ENCODE peak calls at places on chromosomes 13 and 19, in eight cellular contexts. One of them, this sample, is unnamed.

GRCh38 chr19:20078696-20079095 is 896 bp downstream of the ZNF90 start:
- DNase-seq in GM12878: no peak
- DNase-seq in GM13976: no peak
- DNase-seq in cardiac fibroblast: peak; percentile 60
- DNase-seq in fibroblast of pulmonary artery: peak; percentile 55
- DNase-seq in AG04450: no peak
- DNase-seq in left ventricle myocardium inferior: peak; percentile 18
- DNase-seq in mesothelial cell of epicardium: peak; percentile 27
- DNase-seq in this sample: peak; percentile 67

GRCh38 chr19:10135551-10136334 is 16.0 kb upstream of the EIF3G start:
- DNase-seq in GM13976: no peak
- DNase-seq in GM12878: no peak
- DNase-seq in AG04450: no peak
- DNase-seq in mesothelial cell of epicardium: no peak
- DNase-seq in cardiac fibroblast: no peak
- DNase-seq in fibroblast of pulmonary artery: no peak
- DNase-seq in left ventricle myocardium inferior: no peak
- DNase-seq in this sample: no peak

GRCh38 chr19:13099073-13099999 is 3.3 kb downstream of the LYL1 start:
- DNase-seq in GM13976: peak; percentile 86
- DNase-seq in fibroblast of pulmonary artery: peak; percentile 37
- DNase-seq in cardiac fibroblast: peak; percentile 64
- DNase-seq in left ventricle myocardium inferior: peak; percentile 81
- DNase-seq in AG04450: no peak
- DNase-seq in mesothelial cell of epicardium: no peak
- DNase-seq in GM12878: no peak
- DNase-seq in this sample: peak; percentile 77

GRCh38 chr19:8363803-8364771 is at the start of gene ANGPTL4:
- DNase-seq in fibroblast of pulmonary artery: peak; percentile 88
- DNase-seq in mesothelial cell of epicardium: peak; percentile 31
- DNase-seq in GM13976: peak; percentile 78
- DNase-seq in cardiac fibroblast: peak; percentile 89
- DNase-seq in AG04450: no peak
- DNase-seq in left ventricle myocardium inferior: peak; percentile 77
- DNase-seq in GM12878: no peak
- DNase-seq in this sample: peak; percentile 90

GRCh38 chr13:113319371-113319770 is 22.3 kb downstream of the LAMP1 start:
- DNase-seq in mesothelial cell of epicardium: no peak
- DNase-seq in fibroblast of pulmonary artery: no peak
- DNase-seq in left ventricle myocardium inferior: no peak
- DNase-seq in AG04450: no peak
- DNase-seq in cardiac fibroblast: no peak
- DNase-seq in GM13976: no peak
- DNase-seq in GM12878: no peak
- DNase-seq in this sample: no peak

GRCh38 chr13:43191561-43191960 is 168.2 kb downstream of the DNAJC15 start:
- DNase-seq in AG04450: no peak
- DNase-seq in left ventricle myocardium inferior: no peak
- DNase-seq in mesothelial cell of epicardium: no peak
- DNase-seq in fibroblast of pulmonary artery: no peak
- DNase-seq in cardiac fibroblast: no peak
- DNase-seq in GM12878: no peak
- DNase-seq in GM13976: no peak
- DNase-seq in this sample: no peak

GRCh38 chr19:16571283-16571682 is 932 bp downstream of the SLC35E1 start:
- DNase-seq in GM12878: no peak
- DNase-seq in fibroblast of pulmonary artery: peak; percentile 18
- DNase-seq in GM13976: no peak
- DNase-seq in cardiac fibroblast: peak; percentile 48
- DNase-seq in mesothelial cell of epicardium: no peak
- DNase-seq in AG04450: no peak
- DNase-seq in left ventricle myocardium inferior: no peak
- DNase-seq in this sample: no peak

GRCh38 chr13:20607015-20607414 is 40.1 kb downstream of the IFT88 start:
- DNase-seq in left ventricle myocardium inferior: no peak
- DNase-seq in mesothelial cell of epicardium: no peak
- DNase-seq in fibroblast of pulmonary artery: no peak
- DNase-seq in GM13976: no peak
- DNase-seq in AG04450: no peak
- DNase-seq in GM12878: no peak
- DNase-seq in cardiac fibroblast: no peak
- DNase-seq in this sample: no peak

GRCh38 chr19:2307518-2308012 is 389 bp downstream of the LINGO3 start:
- DNase-seq in mesothelial cell of epicardium: no peak
- DNase-seq in GM12878: no peak
- DNase-seq in left ventricle myocardium inferior: no peak
- DNase-seq in fibroblast of pulmonary artery: no peak
- DNase-seq in GM13976: no peak
- DNase-seq in AG04450: no peak
- DNase-seq in cardiac fibroblast: no peak
- DNase-seq in this sample: no peak

GRCh38 chr19:7862413-7862951 is 11.7 kb downstream of the PRR36 start:
- DNase-seq in cardiac fibroblast: peak; percentile 26
- DNase-seq in AG04450: no peak
- DNase-seq in fibroblast of pulmonary artery: peak; percentile 46
- DNase-seq in GM12878: no peak
- DNase-seq in GM13976: peak; percentile 92
- DNase-seq in mesothelial cell of epicardium: peak; percentile 85
- DNase-seq in left ventricle myocardium inferior: peak; percentile 35
- DNase-seq in this sample: no peak

GRCh38 chr13:111283457-111283856 is 37.0 kb upstream of the TEX29 start:
- DNase-seq in cardiac fibroblast: no peak
- DNase-seq in fibroblast of pulmonary artery: no peak
- DNase-seq in GM12878: no peak
- DNase-seq in AG04450: no peak
- DNase-seq in left ventricle myocardium inferior: no peak
- DNase-seq in GM13976: no peak
- DNase-seq in mesothelial cell of epicardium: no peak
- DNase-seq in this sample: no peak

GRCh38 chr19:6963937-6964336 is 57.3 kb downstream of the MBD3L2B start:
- DNase-seq in GM12878: no peak
- DNase-seq in cardiac fibroblast: no peak
- DNase-seq in AG04450: no peak
- DNase-seq in left ventricle myocardium inferior: no peak
- DNase-seq in mesothelial cell of epicardium: no peak
- DNase-seq in GM13976: no peak
- DNase-seq in fibroblast of pulmonary artery: no peak
- DNase-seq in this sample: no peak

GRCh38 chr13:113669871-113670341 is 2.9 kb downstream of the GRK1 start:
- DNase-seq in GM13976: no peak
- DNase-seq in AG04450: no peak
- DNase-seq in left ventricle myocardium inferior: peak; percentile 4
- DNase-seq in GM12878: no peak
- DNase-seq in mesothelial cell of epicardium: peak; percentile 14
- DNase-seq in cardiac fibroblast: no peak
- DNase-seq in fibroblast of pulmonary artery: no peak
- DNase-seq in this sample: no peak

GRCh38 chr19:1469936-1470863 is 8.8 kb downstream of the C19orf25 start:
- DNase-seq in GM12878: no peak
- DNase-seq in mesothelial cell of epicardium: no peak
- DNase-seq in left ventricle myocardium inferior: peak; percentile 51
- DNase-seq in AG04450: no peak
- DNase-seq in cardiac fibroblast: no peak
- DNase-seq in GM13976: peak; percentile 83
- DNase-seq in fibroblast of pulmonary artery: no peak
- DNase-seq in this sample: peak; percentile 64

GRCh38 chr13:106336663-106337062 is 198.8 kb downstream of the EFNB2 start:
- DNase-seq in mesothelial cell of epicardium: no peak
- DNase-seq in AG04450: no peak
- DNase-seq in cardiac fibroblast: no peak
- DNase-seq in left ventricle myocardium inferior: no peak
- DNase-seq in fibroblast of pulmonary artery: no peak
- DNase-seq in GM13976: no peak
- DNase-seq in GM12878: no peak
- DNase-seq in this sample: no peak

GRCh38 chr19:51326216-51327065 is 15.0 kb downstream of the IGLON5 start:
- DNase-seq in AG04450: no peak
- DNase-seq in cardiac fibroblast: no peak
- DNase-seq in left ventricle myocardium inferior: no peak
- DNase-seq in fibroblast of pulmonary artery: no peak
- DNase-seq in GM12878: no peak
- DNase-seq in GM13976: no peak
- DNase-seq in mesothelial cell of epicardium: no peak
- DNase-seq in this sample: no peak

GRCh38 chr13:96025283-96025682 is 27.9 kb downstream of the UGGT2 start:
- DNase-seq in AG04450: no peak
- DNase-seq in cardiac fibroblast: peak; percentile 24
- DNase-seq in fibroblast of pulmonary artery: peak; percentile 31
- DNase-seq in GM13976: no peak
- DNase-seq in GM12878: no peak
- DNase-seq in left ventricle myocardium inferior: no peak
- DNase-seq in mesothelial cell of epicardium: no peak
- DNase-seq in this sample: peak; percentile 4

GRCh38 chr13:30290812-30291436 is 16.4 kb downstream of the KATNAL1 start:
- DNase-seq in GM12878: no peak
- DNase-seq in GM13976: no peak
- DNase-seq in left ventricle myocardium inferior: no peak
- DNase-seq in AG04450: no peak
- DNase-seq in cardiac fibroblast: no peak
- DNase-seq in mesothelial cell of epicardium: no peak
- DNase-seq in fibroblast of pulmonary artery: no peak
- DNase-seq in this sample: no peak

GRCh38 chr13:33284916-33285315 is 639 bp downstream of the STARD13 start:
- DNase-seq in AG04450: no peak
- DNase-seq in mesothelial cell of epicardium: no peak
- DNase-seq in cardiac fibroblast: peak; percentile 70
- DNase-seq in fibroblast of pulmonary artery: peak; percentile 53
- DNase-seq in left ventricle myocardium inferior: no peak
- DNase-seq in GM12878: no peak
- DNase-seq in GM13976: no peak
- DNase-seq in this sample: no peak

GRCh38 chr13:33287142-33287882 is 1.8 kb upstream of the STARD13 start:
- DNase-seq in mesothelial cell of epicardium: no peak
- DNase-seq in AG04450: no peak
- DNase-seq in GM12878: no peak
- DNase-seq in cardiac fibroblast: no peak
- DNase-seq in fibroblast of pulmonary artery: no peak
- DNase-seq in left ventricle myocardium inferior: no peak
- DNase-seq in GM13976: no peak
- DNase-seq in this sample: no peak

GRCh38 chr13:33286143-33286542 is 588 bp upstream of the STARD13 start:
- DNase-seq in fibroblast of pulmonary artery: peak; percentile 42
- DNase-seq in GM13976: no peak
- DNase-seq in cardiac fibroblast: no peak
- DNase-seq in left ventricle myocardium inferior: no peak
- DNase-seq in AG04450: no peak
- DNase-seq in GM12878: no peak
- DNase-seq in mesothelial cell of epicardium: no peak
- DNase-seq in this sample: no peak

GRCh38 chr13:33284016-33284415 is 1.5 kb downstream of the STARD13 start:
- DNase-seq in AG04450: no peak
- DNase-seq in mesothelial cell of epicardium: no peak
- DNase-seq in left ventricle myocardium inferior: no peak
- DNase-seq in fibroblast of pulmonary artery: peak; percentile 66
- DNase-seq in GM13976: no peak
- DNase-seq in GM12878: no peak
- DNase-seq in cardiac fibroblast: peak; percentile 75
- DNase-seq in this sample: no peak

GRCh38 chr13:33285420-33286124 is at the start of gene STARD13:
- DNase-seq in AG04450: peak; percentile 96
- DNase-seq in GM13976: peak; percentile 29
- DNase-seq in GM12878: peak; percentile 16
- DNase-seq in cardiac fibroblast: peak; percentile 99
- DNase-seq in fibroblast of pulmonary artery: peak; percentile 98
- DNase-seq in mesothelial cell of epicardium: peak; percentile 81
- DNase-seq in left ventricle myocardium inferior: peak; percentile 94
- DNase-seq in this sample: peak; percentile 98
- TF ChIP-seq CTCF in AG04450: peak; percentile 62
- TF ChIP-seq CTCF in GM13976: peak; percentile 15
- TF ChIP-seq CTCF in GM12878: peak; percentile 8
- TF ChIP-seq CTCF in cardiac fibroblast: peak; percentile 65
- TF ChIP-seq CTCF in fibroblast of pulmonary artery: peak; percentile 55
- TF ChIP-seq CTCF in mesothelial cell of epicardium: no peak
- TF ChIP-seq CTCF in left ventricle myocardium inferior: peak; percentile 65
- TF ChIP-seq CTCF in this sample: peak; percentile 39

DNA sequence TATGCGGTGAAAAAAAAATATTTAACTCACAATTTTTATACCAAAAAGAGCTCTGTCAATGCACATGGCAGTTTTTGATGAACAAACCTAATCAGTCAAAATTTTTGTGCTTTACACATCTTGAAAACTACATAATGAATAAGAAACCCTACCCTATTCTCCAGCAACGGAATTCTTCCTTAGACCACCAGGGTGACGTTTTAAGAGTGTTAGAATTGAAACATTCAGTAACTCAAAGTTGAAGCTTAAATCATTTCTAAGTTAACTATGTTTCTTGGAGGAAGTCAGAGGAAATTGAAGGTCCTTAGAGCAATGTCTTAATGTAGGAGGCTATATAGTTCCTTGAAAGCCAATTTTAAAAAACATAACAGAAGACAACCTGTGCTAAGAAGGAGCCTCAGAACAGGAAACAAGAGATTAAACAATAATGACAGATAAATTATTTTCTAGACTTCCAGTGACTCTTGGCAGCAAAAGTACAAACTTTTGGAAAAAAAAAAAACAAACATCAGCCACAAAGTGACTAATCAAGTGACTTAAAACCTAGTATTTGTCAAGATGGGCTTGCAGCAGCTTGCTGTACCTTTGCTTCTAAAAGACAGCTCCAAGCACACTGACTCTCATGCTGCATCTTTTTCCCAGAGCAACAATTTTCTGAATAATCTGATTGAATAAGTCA is 6.2 kb downstream of the SPRY2 start:
- DNase-seq in mesothelial cell of epicardium: no peak
- DNase-seq in fibroblast of pulmonary artery: peak; percentile 50
- DNase-seq in left ventricle myocardium inferior: no peak
- DNase-seq in AG04450: no peak
- DNase-seq in GM13976: no peak
- DNase-seq in GM12878: no peak
- DNase-seq in cardiac fibroblast: peak; percentile 69
- DNase-seq in this sample: peak; percentile 53
- TF ChIP-seq CTCF in mesothelial cell of epicardium: no peak
- TF ChIP-seq CTCF in fibroblast of pulmonary artery: peak; percentile 11
- TF ChIP-seq CTCF in left ventricle myocardium inferior: peak; percentile 13
- TF ChIP-seq CTCF in AG04450: no peak
- TF ChIP-seq CTCF in GM13976: no peak
- TF ChIP-seq CTCF in GM12878: no peak
- TF ChIP-seq CTCF in cardiac fibroblast: peak; percentile 1
- TF ChIP-seq CTCF in this sample: no peak

GRCh38 chr13:99606322-99607089 is 105.2 kb downstream of the TM9SF2 start:
- DNase-seq in AG04450: peak; percentile 44
- DNase-seq in fibroblast of pulmonary artery: peak; percentile 83
- DNase-seq in GM12878: no peak
- DNase-seq in GM13976: peak; percentile 97
- DNase-seq in cardiac fibroblast: peak; percentile 82
- DNase-seq in mesothelial cell of epicardium: peak; percentile 84
- DNase-seq in left ventricle myocardium inferior: peak; percentile 91
- DNase-seq in this sample: peak; percentile 93
- TF ChIP-seq CTCF in AG04450: no peak
- TF ChIP-seq CTCF in fibroblast of pulmonary artery: no peak
- TF ChIP-seq CTCF in GM12878: no peak
- TF ChIP-seq CTCF in GM13976: no peak
- TF ChIP-seq CTCF in cardiac fibroblast: no peak
- TF ChIP-seq CTCF in mesothelial cell of epicardium: no peak
- TF ChIP-seq CTCF in left ventricle myocardium inferior: no peak
- TF ChIP-seq CTCF in this sample: no peak

DNA sequence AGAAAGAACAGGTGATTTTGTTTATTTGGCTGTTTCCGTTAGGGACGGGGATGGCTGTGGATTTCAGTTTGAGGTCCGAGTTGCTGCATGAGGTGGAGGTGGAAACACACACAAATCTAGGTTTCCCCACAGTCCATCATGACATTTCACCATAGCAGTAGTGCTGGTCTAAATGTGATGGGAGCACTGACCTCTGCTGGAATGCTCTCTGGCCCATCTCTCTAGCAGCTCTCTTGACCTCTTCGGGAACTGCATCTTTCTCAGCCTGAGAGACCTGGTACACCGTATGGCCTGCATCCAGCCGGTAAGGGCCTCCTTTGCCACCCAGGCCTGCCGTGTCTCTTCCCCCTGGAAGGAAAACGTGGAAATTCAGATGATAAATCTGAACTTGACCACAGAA is 154.0 kb downstream of the RGCC start:
- DNase-seq in GM13976: no peak
- DNase-seq in GM12878: no peak
- DNase-seq in cardiac fibroblast: no peak
- DNase-seq in mesothelial cell of epicardium: no peak
- DNase-seq in left ventricle myocardium inferior: no peak
- DNase-seq in AG04450: no peak
- DNase-seq in fibroblast of pulmonary artery: no peak
- DNase-seq in this sample: peak; percentile 25
- TF ChIP-seq CTCF in GM13976: no peak
- TF ChIP-seq CTCF in GM12878: no peak
- TF ChIP-seq CTCF in cardiac fibroblast: no peak
- TF ChIP-seq CTCF in mesothelial cell of epicardium: no peak
- TF ChIP-seq CTCF in left ventricle myocardium inferior: no peak
- TF ChIP-seq CTCF in AG04450: no peak
- TF ChIP-seq CTCF in fibroblast of pulmonary artery: no peak
- TF ChIP-seq CTCF in this sample: no peak

This sample was measured in foreskin fibroblast.